ENCODE peak calls at places on chromosomes 2 and 18, in seven cellular contexts. One of them, this sample, is unnamed.

GRCh38 chr2:31219131-31219969 is 2.0 kb upstream of the CAPN14 start:
- DNase-seq in K562: no peak
- DNase-seq in IMR-90: no peak
- DNase-seq in PC-3: no peak
- DNase-seq in astrocyte: no peak
- DNase-seq in fibroblast of lung: no peak
- DNase-seq in HepG2: no peak
- DNase-seq in this sample: no peak

GRCh38 chr18:63648241-63648640 is 4.2 kb upstream of the SERPINB4 start:
- DNase-seq in K562: no peak
- DNase-seq in IMR-90: peak; percentile 36
- DNase-seq in PC-3: peak; percentile 7
- DNase-seq in astrocyte: peak; percentile 15
- DNase-seq in fibroblast of lung: no peak
- DNase-seq in HepG2: no peak
- DNase-seq in this sample: no peak

GRCh38 chr2:186739739-186740138 is 45.9 kb downstream of the FAM171B start:
- DNase-seq in K562: no peak
- DNase-seq in IMR-90: no peak
- DNase-seq in PC-3: no peak
- DNase-seq in astrocyte: no peak
- DNase-seq in fibroblast of lung: no peak
- DNase-seq in HepG2: no peak
- DNase-seq in this sample: no peak

GRCh38 chr2:120940319-120940696 is 204.6 kb downstream of the GLI2 start:
- DNase-seq in K562: no peak
- DNase-seq in IMR-90: no peak
- DNase-seq in PC-3: no peak
- DNase-seq in astrocyte: no peak
- DNase-seq in fibroblast of lung: no peak
- DNase-seq in HepG2: no peak
- DNase-seq in this sample: no peak

GRCh38 chr18:9998330-9998729 is 84.5 kb downstream of the VAPA start:
- DNase-seq in K562: no peak
- DNase-seq in IMR-90: no peak
- DNase-seq in PC-3: no peak
- DNase-seq in astrocyte: no peak
- DNase-seq in fibroblast of lung: no peak
- DNase-seq in HepG2: no peak
- DNase-seq in this sample: no peak

GRCh38 chr2:69449906-69450305 is 12.7 kb upstream of the NFU1 start:
- DNase-seq in K562: no peak
- DNase-seq in IMR-90: peak; percentile 62
- DNase-seq in PC-3: no peak
- DNase-seq in astrocyte: peak; percentile 16
- DNase-seq in fibroblast of lung: peak; percentile 12
- DNase-seq in HepG2: no peak
- DNase-seq in this sample: no peak

GRCh38 chr2:145022671-145023330 is 502.9 kb upstream of the ZEB2 start:
- DNase-seq in K562: no peak
- DNase-seq in IMR-90: peak; percentile 89
- DNase-seq in PC-3: no peak
- DNase-seq in astrocyte: peak; percentile 93
- DNase-seq in fibroblast of lung: peak; percentile 55
- DNase-seq in HepG2: no peak
- DNase-seq in this sample: no peak

GRCh38 chr2:160238392-160238791 is 38.3 kb upstream of the ITGB6 start:
- DNase-seq in K562: no peak
- DNase-seq in IMR-90: no peak
- DNase-seq in PC-3: no peak
- DNase-seq in astrocyte: no peak
- DNase-seq in fibroblast of lung: no peak
- DNase-seq in HepG2: no peak
- DNase-seq in this sample: no peak

GRCh38 chr2:140586379-140586778 is 1544.4 kb downstream of the LRP1B start:
- DNase-seq in K562: no peak
- DNase-seq in IMR-90: peak; percentile 30
- DNase-seq in PC-3: peak; percentile 73
- DNase-seq in astrocyte: no peak
- DNase-seq in fibroblast of lung: peak; percentile 8
- DNase-seq in HepG2: peak; percentile 54
- DNase-seq in this sample: peak; percentile 80

GRCh38 chr2:45643543-45644542 is 7.6 kb upstream of the PRKCE start:
- DNase-seq in K562: peak; percentile 86
- DNase-seq in IMR-90: peak; percentile 31
- DNase-seq in PC-3: peak; percentile 84
- DNase-seq in astrocyte: no peak
- DNase-seq in fibroblast of lung: peak; percentile 45
- DNase-seq in HepG2: peak; percentile 27
- DNase-seq in this sample: peak; percentile 80

GRCh38 chr2:120855855-120856405 is 120.3 kb downstream of the GLI2 start:
- DNase-seq in K562: no peak
- DNase-seq in IMR-90: no peak
- DNase-seq in PC-3: no peak
- DNase-seq in astrocyte: no peak
- DNase-seq in fibroblast of lung: no peak
- DNase-seq in HepG2: no peak
- DNase-seq in this sample: no peak

GRCh38 chr2:60544980-60545560 is 8.4 kb downstream of the BCL11A start:
- DNase-seq in K562: no peak
- DNase-seq in IMR-90: no peak
- DNase-seq in PC-3: no peak
- DNase-seq in astrocyte: no peak
- DNase-seq in fibroblast of lung: no peak
- DNase-seq in HepG2: no peak
- DNase-seq in this sample: no peak

DNA sequence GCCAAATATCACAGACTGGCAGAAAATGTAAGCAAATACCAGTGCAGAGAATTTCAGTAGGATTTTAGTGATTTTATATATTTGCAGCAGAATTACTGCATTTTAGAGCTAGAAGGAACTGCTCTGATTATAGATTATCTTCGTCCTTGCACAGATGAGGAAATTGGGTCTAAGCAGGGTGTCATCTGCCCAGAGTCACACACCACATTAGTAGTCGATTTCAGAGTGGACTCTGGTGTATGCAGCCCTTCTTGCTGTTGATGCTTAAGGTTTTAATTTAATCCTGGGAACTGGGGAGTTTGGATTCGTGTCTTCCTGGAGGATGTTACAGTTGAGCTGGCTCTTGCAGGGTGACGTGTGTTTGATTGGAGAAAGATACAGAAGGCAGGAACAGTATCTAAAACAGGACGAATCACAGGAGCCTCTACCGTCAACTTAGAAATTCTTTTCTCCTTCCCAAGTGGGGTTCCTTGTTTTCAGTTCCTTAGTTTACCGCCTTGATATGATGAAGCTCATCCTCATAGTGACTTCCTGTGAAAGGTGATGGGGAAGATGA is 6.9 kb downstream of the SOCS6 start:
- DNase-seq in K562: no peak
- DNase-seq in IMR-90: peak; percentile 39
- DNase-seq in PC-3: no peak
- DNase-seq in astrocyte: no peak
- DNase-seq in fibroblast of lung: no peak
- DNase-seq in HepG2: no peak
- DNase-seq in this sample: no peak
- H3K27ac ChIP-seq in K562: peak overlapping the region; percentile 65
- H3K27ac ChIP-seq in IMR-90: no peak overlapping the region
- H3K27ac ChIP-seq in PC-3: no peak overlapping the region
- H3K27ac ChIP-seq in astrocyte: no peak overlapping the region
- H3K27ac ChIP-seq in fibroblast of lung: peak overlapping the region; percentile 30
- H3K27ac ChIP-seq in HepG2: peak overlapping the region; percentile 59
- H3K27ac ChIP-seq in this sample: peak overlapping the region; percentile 37

DNA sequence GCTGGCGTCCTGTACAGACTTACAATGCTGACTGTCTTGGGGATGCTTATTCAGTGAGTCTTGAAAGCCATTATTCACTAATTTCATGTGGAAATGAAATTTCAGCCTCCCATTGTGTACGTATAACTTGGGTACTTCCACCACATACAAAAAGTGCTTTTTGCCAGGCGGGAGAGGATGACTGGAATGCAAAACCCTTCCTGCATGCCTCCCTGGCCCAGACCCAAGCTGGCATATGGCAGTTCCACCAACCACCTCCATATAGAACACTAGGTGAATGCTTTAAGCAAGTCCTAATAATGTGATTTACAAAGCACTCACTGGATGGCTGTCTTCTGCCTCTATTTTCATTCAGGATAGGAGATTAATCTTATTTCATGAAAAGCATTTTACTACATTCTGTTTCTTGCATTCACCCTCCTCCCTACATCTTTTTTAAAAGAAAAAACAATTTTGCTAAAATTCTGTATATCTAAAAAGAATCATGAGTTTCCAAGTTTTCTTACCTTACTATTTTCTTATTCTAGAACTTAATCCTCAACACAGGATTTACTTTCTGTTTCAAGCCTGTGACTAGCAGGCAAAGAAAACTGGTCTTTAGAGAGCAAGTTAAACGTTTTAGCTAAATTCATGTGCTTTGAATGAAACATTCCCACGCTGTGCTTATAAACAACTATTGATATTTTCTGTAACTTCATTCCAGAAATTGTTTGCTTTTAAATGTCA is 327.6 kb downstream of the NCKAP5 start:
- DNase-seq in K562: no peak
- DNase-seq in IMR-90: peak; percentile 16
- DNase-seq in PC-3: no peak
- DNase-seq in astrocyte: peak; percentile 9
- DNase-seq in fibroblast of lung: no peak
- DNase-seq in HepG2: no peak
- DNase-seq in this sample: no peak
- H3K4me3 ChIP-seq in K562: no peak overlapping the region
- H3K4me3 ChIP-seq in IMR-90: peak overlapping the region; percentile 45
- H3K4me3 ChIP-seq in PC-3: no peak overlapping the region
- H3K4me3 ChIP-seq in astrocyte: peak overlapping the region; percentile 55
- H3K4me3 ChIP-seq in fibroblast of lung: peak overlapping the region; percentile 51
- H3K4me3 ChIP-seq in HepG2: no peak overlapping the region
- H3K4me3 ChIP-seq in this sample: no peak overlapping the region

GRCh38 chr2:55620123-55620779 is 2.8 kb upstream of the PPP4R3B start:
- DNase-seq in K562: peak; percentile 23
- DNase-seq in IMR-90: peak; percentile 14
- DNase-seq in PC-3: peak; percentile 43
- DNase-seq in astrocyte: no peak
- DNase-seq in fibroblast of lung: no peak
- DNase-seq in HepG2: peak; percentile 63
- DNase-seq in this sample: peak; percentile 55

GRCh38 chr2:55617160-55618024 is at the start of gene PPP4R3B:
- DNase-seq in K562: peak; percentile 96
- DNase-seq in IMR-90: peak; percentile 100
- DNase-seq in PC-3: peak; percentile 99
- DNase-seq in astrocyte: peak; percentile 99
- DNase-seq in fibroblast of lung: peak; percentile 100
- DNase-seq in HepG2: peak; percentile 99
- DNase-seq in this sample: peak; percentile 99

GRCh38 chr2:55618649-55619055 is 1.2 kb upstream of the PPP4R3B start:
- DNase-seq in K562: peak; percentile 62
- DNase-seq in IMR-90: peak; percentile 43
- DNase-seq in PC-3: peak; percentile 64
- DNase-seq in astrocyte: peak; percentile 41
- DNase-seq in fibroblast of lung: peak; percentile 65
- DNase-seq in HepG2: peak; percentile 73
- DNase-seq in this sample: peak; percentile 73

GRCh38 chr2:55618025-55618648 is 715 bp upstream of the PPP4R3B start:
- DNase-seq in K562: no peak
- DNase-seq in IMR-90: peak; percentile 10
- DNase-seq in PC-3: peak; percentile 8
- DNase-seq in astrocyte: peak; percentile 18
- DNase-seq in fibroblast of lung: no peak
- DNase-seq in HepG2: peak; percentile 21
- DNase-seq in this sample: no peak

DNA sequence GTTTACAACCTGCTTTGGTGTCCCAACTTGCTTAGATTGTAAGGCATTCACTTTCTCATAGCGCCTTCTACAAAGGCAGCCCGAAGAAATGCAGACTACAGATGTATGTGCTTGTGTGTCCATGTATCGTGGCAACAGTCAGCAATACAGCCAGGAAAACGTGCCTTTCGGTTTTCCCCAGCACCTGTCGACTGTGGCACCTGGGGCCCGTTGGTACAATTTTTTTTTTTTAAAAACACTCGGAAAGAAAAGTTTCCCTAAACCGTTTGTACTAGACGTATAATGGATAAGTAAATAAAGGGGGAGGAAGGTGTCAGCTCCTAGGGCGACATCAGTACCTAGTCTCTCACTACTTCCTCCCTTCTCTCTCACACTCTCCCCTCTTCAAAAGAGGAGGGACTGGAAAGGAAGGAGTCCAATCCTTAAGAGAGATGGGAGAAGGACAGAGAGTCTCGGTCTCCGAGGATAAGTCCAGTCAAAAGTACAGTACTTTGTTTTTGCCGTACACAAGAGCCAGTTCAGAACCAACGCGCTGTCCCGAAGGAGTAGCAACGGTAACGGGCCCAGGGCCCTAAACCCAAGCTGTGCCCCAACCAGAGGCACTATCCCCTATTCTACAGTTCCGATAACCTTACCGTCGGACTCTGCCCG is 788 bp downstream of the PPP4R3B start:
- DNase-seq in K562: peak; percentile 54
- DNase-seq in IMR-90: peak; percentile 68
- DNase-seq in PC-3: peak; percentile 43
- DNase-seq in astrocyte: peak; percentile 52
- DNase-seq in fibroblast of lung: peak; percentile 64
- DNase-seq in HepG2: peak; percentile 65
- DNase-seq in this sample: peak; percentile 49
- H4K20me1 ChIP-seq in K562: peaks cover 9% of the 10 kb centered on the region
- H4K20me1 ChIP-seq in IMR-90: peaks cover 12% of the 10 kb centered on the region
- H4K20me1 ChIP-seq in PC-3: peaks cover 9% of the 10 kb centered on the region
- H4K20me1 ChIP-seq in astrocyte: peaks cover 13% of the 10 kb centered on the region
- H4K20me1 ChIP-seq in fibroblast of lung: no peaks in the 10 kb centered on the region
- H4K20me1 ChIP-seq in HepG2: peaks cover 31% of the 10 kb centered on the region
- H4K20me1 ChIP-seq in this sample: no peaks in the 10 kb centered on the region

GRCh38 chr2:172348555-172349288 is 78.7 kb upstream of the ITGA6 start:
- DNase-seq in K562: no peak
- DNase-seq in IMR-90: no peak
- DNase-seq in PC-3: peak; percentile 78
- DNase-seq in astrocyte: no peak
- DNase-seq in fibroblast of lung: no peak
- DNase-seq in HepG2: no peak
- DNase-seq in this sample: no peak
- H3K27ac ChIP-seq in K562: no peak overlapping the region
- H3K27ac ChIP-seq in IMR-90: no peak overlapping the region
- H3K27ac ChIP-seq in PC-3: peak overlapping the region; percentile 64
- H3K27ac ChIP-seq in astrocyte: no peak overlapping the region
- H3K27ac ChIP-seq in fibroblast of lung: no peak overlapping the region
- H3K27ac ChIP-seq in HepG2: no peak overlapping the region
- H3K27ac ChIP-seq in this sample: no peak overlapping the region

DNA sequence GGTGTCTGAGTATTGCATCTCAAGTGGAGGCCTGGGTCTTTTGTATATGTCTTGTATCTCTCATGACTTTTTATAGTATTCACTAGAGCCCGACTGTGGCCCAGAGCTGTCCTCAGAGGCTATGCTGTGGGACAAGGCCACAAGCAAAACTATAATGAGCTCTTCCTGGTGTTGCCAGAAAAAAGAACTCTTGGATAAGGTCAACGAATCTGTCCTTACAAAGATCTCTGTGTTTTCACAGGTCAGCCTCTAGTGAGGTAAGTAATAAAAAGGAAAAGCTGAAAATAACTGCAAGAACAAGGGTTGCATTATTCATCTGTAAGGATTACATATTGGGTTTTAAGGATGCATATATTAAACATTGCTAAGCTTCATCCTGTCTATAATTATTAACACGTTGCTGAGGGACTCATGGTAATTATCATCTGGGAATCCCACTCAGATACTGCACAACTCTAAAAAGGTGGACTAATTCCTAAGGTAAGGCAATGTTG is 62.8 kb upstream of the ATL2 start:
- DNase-seq in K562: no peak
- DNase-seq in IMR-90: no peak
- DNase-seq in PC-3: no peak
- DNase-seq in astrocyte: no peak
- DNase-seq in fibroblast of lung: no peak
- DNase-seq in HepG2: no peak
- DNase-seq in this sample: no peak
- H3K4me3 ChIP-seq in K562: no peak overlapping the region
- H3K4me3 ChIP-seq in IMR-90: no peak overlapping the region
- H3K4me3 ChIP-seq in PC-3: no peak overlapping the region
- H3K4me3 ChIP-seq in astrocyte: no peak overlapping the region
- H3K4me3 ChIP-seq in fibroblast of lung: no peak overlapping the region
- H3K4me3 ChIP-seq in HepG2: no peak overlapping the region
- H3K4me3 ChIP-seq in this sample: no peak overlapping the region

This sample was measured in GM23338.